ENCODE peak calls at places on chromosome 10, in nine cellular contexts. One of them, this sample, is unnamed.

GRCh38 chr10:51389415-51390342 is 309.7 kb downstream of the CSTF2T start:
- DNase-seq in spleen: no peak
- DNase-seq in left ventricle myocardium inferior: peak; percentile 36
- DNase-seq in IMR-90: peak; percentile 99
- DNase-seq in heart left ventricle: peak; percentile 41
- DNase-seq in neural progenitor cell: peak; percentile 78
- DNase-seq in left lung: no peak
- DNase-seq in ascending aorta: no peak
- DNase-seq in right atrium auricular region: no peak
- DNase-seq in this sample: no peak

GRCh38 chr10:95480901-95481491 is 80.2 kb downstream of the SORBS1 start:
- DNase-seq in spleen: no peak
- DNase-seq in left ventricle myocardium inferior: no peak
- DNase-seq in IMR-90: no peak
- DNase-seq in heart left ventricle: no peak
- DNase-seq in neural progenitor cell: no peak
- DNase-seq in left lung: no peak
- DNase-seq in ascending aorta: no peak
- DNase-seq in right atrium auricular region: no peak
- DNase-seq in this sample: no peak

GRCh38 chr10:13349776-13350274 is 1.7 kb upstream of the SEPHS1 start:
- DNase-seq in spleen: peak; percentile 85
- DNase-seq in left ventricle myocardium inferior: peak; percentile 38
- DNase-seq in IMR-90: peak; percentile 54
- DNase-seq in heart left ventricle: peak; percentile 44
- DNase-seq in neural progenitor cell: peak; percentile 47
- DNase-seq in left lung: peak; percentile 80
- DNase-seq in ascending aorta: no peak
- DNase-seq in right atrium auricular region: no peak
- DNase-seq in this sample: peak; percentile 77

GRCh38 chr10:79268100-79268670 is 79.1 kb upstream of the PPIF start:
- DNase-seq in spleen: no peak
- DNase-seq in left ventricle myocardium inferior: no peak
- DNase-seq in IMR-90: peak; percentile 70
- DNase-seq in heart left ventricle: no peak
- DNase-seq in neural progenitor cell: no peak
- DNase-seq in left lung: no peak
- DNase-seq in ascending aorta: no peak
- DNase-seq in right atrium auricular region: no peak
- DNase-seq in this sample: no peak

GRCh38 chr10:133511408-133511807 is 15.8 kb upstream of the CYP2E1 start:
- DNase-seq in spleen: no peak
- DNase-seq in left ventricle myocardium inferior: no peak
- DNase-seq in IMR-90: no peak
- DNase-seq in heart left ventricle: no peak
- DNase-seq in neural progenitor cell: no peak
- DNase-seq in left lung: no peak
- DNase-seq in ascending aorta: no peak
- DNase-seq in right atrium auricular region: no peak
- DNase-seq in this sample: no peak

GRCh38 chr10:11881028-11881476 is 57.9 kb downstream of the PROSER2 start:
- DNase-seq in spleen: no peak
- DNase-seq in left ventricle myocardium inferior: no peak
- DNase-seq in IMR-90: no peak
- DNase-seq in heart left ventricle: no peak
- DNase-seq in neural progenitor cell: no peak
- DNase-seq in left lung: peak; percentile 50
- DNase-seq in ascending aorta: no peak
- DNase-seq in right atrium auricular region: no peak
- DNase-seq in this sample: no peak

GRCh38 chr10:4825868-4826787 is at the start of gene AKR1E2:
- DNase-seq in spleen: peak; percentile 91
- DNase-seq in left ventricle myocardium inferior: peak; percentile 95
- DNase-seq in IMR-90: peak; percentile 79
- DNase-seq in heart left ventricle: peak; percentile 93
- DNase-seq in neural progenitor cell: peak; percentile 91
- DNase-seq in left lung: peak; percentile 96
- DNase-seq in ascending aorta: peak; percentile 69
- DNase-seq in right atrium auricular region: peak; percentile 93
- DNase-seq in this sample: peak; percentile 81

GRCh38 chr10:19576576-19576975 is 239.7 kb upstream of the PLXDC2 start:
- DNase-seq in spleen: no peak
- DNase-seq in left ventricle myocardium inferior: no peak
- DNase-seq in IMR-90: no peak
- DNase-seq in heart left ventricle: no peak
- DNase-seq in neural progenitor cell: peak; percentile 61
- DNase-seq in left lung: no peak
- DNase-seq in ascending aorta: no peak
- DNase-seq in right atrium auricular region: no peak
- DNase-seq in this sample: no peak

GRCh38 chr10:72729528-72729927 is 37.6 kb downstream of the MCU start:
- DNase-seq in spleen: no peak
- DNase-seq in left ventricle myocardium inferior: no peak
- DNase-seq in IMR-90: no peak
- DNase-seq in heart left ventricle: no peak
- DNase-seq in neural progenitor cell: no peak
- DNase-seq in left lung: no peak
- DNase-seq in ascending aorta: no peak
- DNase-seq in right atrium auricular region: no peak
- DNase-seq in this sample: no peak

GRCh38 chr10:46526682-46527038 is 29.8 kb downstream of the GPRIN2 start:
- DNase-seq in spleen: peak; percentile 71
- DNase-seq in left ventricle myocardium inferior: peak; percentile 14
- DNase-seq in IMR-90: no peak
- DNase-seq in heart left ventricle: no peak
- DNase-seq in neural progenitor cell: no peak
- DNase-seq in left lung: peak; percentile 80
- DNase-seq in ascending aorta: no peak
- DNase-seq in right atrium auricular region: no peak
- DNase-seq in this sample: peak; percentile 84

GRCh38 chr10:13271552-13272163 is 28.2 kb downstream of the PHYH start:
- DNase-seq in spleen: peak; percentile 79
- DNase-seq in left ventricle myocardium inferior: peak; percentile 22
- DNase-seq in IMR-90: peak; percentile 22
- DNase-seq in heart left ventricle: peak; percentile 13
- DNase-seq in neural progenitor cell: peak; percentile 68
- DNase-seq in left lung: no peak
- DNase-seq in ascending aorta: no peak
- DNase-seq in right atrium auricular region: no peak
- DNase-seq in this sample: peak; percentile 49

GRCh38 chr10:101576229-101576863 is 11.7 kb downstream of the POLL start:
- DNase-seq in spleen: no peak
- DNase-seq in left ventricle myocardium inferior: no peak
- DNase-seq in IMR-90: peak; percentile 38
- DNase-seq in heart left ventricle: no peak
- DNase-seq in neural progenitor cell: no peak
- DNase-seq in left lung: no peak
- DNase-seq in ascending aorta: no peak
- DNase-seq in right atrium auricular region: no peak
- DNase-seq in this sample: no peak

GRCh38 chr10:90302758-90303443 is 554.9 kb downstream of the HTR7 start:
- DNase-seq in spleen: no peak
- DNase-seq in left ventricle myocardium inferior: no peak
- DNase-seq in IMR-90: no peak
- DNase-seq in heart left ventricle: no peak
- DNase-seq in neural progenitor cell: no peak
- DNase-seq in left lung: no peak
- DNase-seq in ascending aorta: no peak
- DNase-seq in right atrium auricular region: no peak
- DNase-seq in this sample: no peak

GRCh38 chr10:16809074-16809718 is 8.0 kb downstream of the RSU1 start:
- DNase-seq in spleen: no peak
- DNase-seq in left ventricle myocardium inferior: peak; percentile 32
- DNase-seq in IMR-90: peak; percentile 36
- DNase-seq in heart left ventricle: peak; percentile 37
- DNase-seq in neural progenitor cell: peak; percentile 71
- DNase-seq in left lung: no peak
- DNase-seq in ascending aorta: no peak
- DNase-seq in right atrium auricular region: no peak
- DNase-seq in this sample: no peak

GRCh38 chr10:97928897-97929296 is 79.3 kb downstream of the GOLGA7B start:
- DNase-seq in spleen: peak; percentile 39
- DNase-seq in left ventricle myocardium inferior: no peak
- DNase-seq in IMR-90: no peak
- DNase-seq in heart left ventricle: no peak
- DNase-seq in neural progenitor cell: peak; percentile 19
- DNase-seq in left lung: no peak
- DNase-seq in ascending aorta: no peak
- DNase-seq in right atrium auricular region: no peak
- DNase-seq in this sample: no peak

DNA sequence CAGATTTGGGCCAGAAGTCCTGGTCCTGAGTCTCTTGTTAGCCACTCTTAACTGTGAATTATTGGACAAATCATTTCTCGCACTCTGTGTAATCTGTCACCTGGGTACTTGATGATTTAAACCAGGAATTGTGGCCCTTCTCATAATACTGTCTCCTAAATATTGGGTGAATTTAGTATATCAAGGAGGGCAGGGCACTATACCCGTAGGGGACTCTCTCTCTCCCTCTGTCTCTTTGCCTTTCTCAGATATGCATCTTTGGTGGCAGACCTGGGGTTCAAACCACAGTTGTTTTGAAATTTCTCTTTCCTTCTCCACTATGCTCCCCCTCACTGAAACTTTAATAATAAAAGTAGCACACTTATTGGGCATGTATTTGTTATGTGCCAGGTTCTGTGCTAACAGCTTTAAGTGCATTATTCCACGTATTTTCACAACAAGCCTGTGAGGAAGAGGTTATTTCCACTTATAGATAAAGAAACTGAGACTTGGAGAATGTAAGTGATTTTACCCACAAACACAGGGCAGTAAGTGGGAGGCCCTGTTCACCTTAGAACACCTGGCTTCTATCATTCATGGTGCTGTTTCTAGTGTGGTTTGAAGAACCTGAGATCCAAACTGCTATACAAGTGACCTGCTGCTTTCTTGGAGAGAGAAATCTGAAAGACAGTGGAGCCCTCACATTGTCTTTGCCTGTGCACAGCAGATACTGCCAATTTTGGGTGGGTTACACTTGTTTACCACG is 11.8 kb downstream of the FAS start:
- DNase-seq in spleen: no peak
- DNase-seq in left ventricle myocardium inferior: no peak
- DNase-seq in IMR-90: no peak
- DNase-seq in heart left ventricle: no peak
- DNase-seq in neural progenitor cell: no peak
- DNase-seq in left lung: no peak
- DNase-seq in ascending aorta: no peak
- DNase-seq in right atrium auricular region: no peak
- DNase-seq in this sample: no peak
- H3K4me1 ChIP-seq in spleen: peaks cover 10% of the 10 kb centered on the region
- H3K4me1 ChIP-seq in left ventricle myocardium inferior: peaks cover 52% of the 10 kb centered on the region
- H3K4me1 ChIP-seq in IMR-90: peaks cover 11% of the 10 kb centered on the region
- H3K4me1 ChIP-seq in heart left ventricle: peaks cover 4% of the 10 kb centered on the region
- H3K4me1 ChIP-seq in neural progenitor cell: peaks cover 6% of the 10 kb centered on the region
- H3K4me1 ChIP-seq in left lung: peaks cover 44% of the 10 kb centered on the region
- H3K4me1 ChIP-seq in ascending aorta: no peaks in the 10 kb centered on the region
- H3K4me1 ChIP-seq in right atrium auricular region: peaks cover 18% of the 10 kb centered on the region
- H3K4me1 ChIP-seq in this sample: no peaks in the 10 kb centered on the region

DNA sequence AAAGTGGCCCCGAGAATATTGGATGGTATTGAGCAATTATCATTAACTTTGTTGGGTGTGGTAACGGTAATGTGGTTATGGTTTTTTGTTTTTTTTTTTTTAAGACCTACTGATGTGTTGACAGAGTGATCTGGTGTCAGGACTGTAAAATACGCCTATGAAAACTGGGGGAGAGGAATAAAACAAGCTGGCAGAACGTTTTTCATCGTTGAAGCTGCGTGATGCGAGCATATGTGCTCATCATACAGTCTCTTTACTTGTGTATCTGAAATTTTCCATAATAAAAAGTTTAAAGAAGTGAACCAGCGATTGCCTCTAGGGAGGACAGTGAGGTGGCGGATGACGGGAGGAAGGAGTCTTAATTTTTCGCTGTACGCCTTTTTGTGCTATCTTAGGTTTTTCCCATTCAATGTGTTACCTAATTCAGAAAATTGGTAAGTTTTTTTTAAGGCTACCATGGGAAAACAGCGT is 828 bp upstream of the WAPL start:
- DNase-seq in spleen: no peak
- DNase-seq in left ventricle myocardium inferior: no peak
- DNase-seq in IMR-90: no peak
- DNase-seq in heart left ventricle: no peak
- DNase-seq in neural progenitor cell: no peak
- DNase-seq in left lung: no peak
- DNase-seq in ascending aorta: no peak
- DNase-seq in right atrium auricular region: no peak
- DNase-seq in this sample: no peak
- H3K27ac ChIP-seq in spleen: peak overlapping the region; percentile 99
- H3K27ac ChIP-seq in left ventricle myocardium inferior: peak overlapping the region; percentile 97
- H3K27ac ChIP-seq in IMR-90: peak overlapping the region; percentile 81
- H3K27ac ChIP-seq in heart left ventricle: peak overlapping the region; percentile 98
- H3K27ac ChIP-seq in neural progenitor cell: no peak overlapping the region
- H3K27ac ChIP-seq in left lung: peak overlapping the region; percentile 98
- H3K27ac ChIP-seq in ascending aorta: peak overlapping the region; percentile 97
- H3K27ac ChIP-seq in right atrium auricular region: peak overlapping the region; percentile 96
- H3K27ac ChIP-seq in this sample: no peak overlapping the region

DNA sequence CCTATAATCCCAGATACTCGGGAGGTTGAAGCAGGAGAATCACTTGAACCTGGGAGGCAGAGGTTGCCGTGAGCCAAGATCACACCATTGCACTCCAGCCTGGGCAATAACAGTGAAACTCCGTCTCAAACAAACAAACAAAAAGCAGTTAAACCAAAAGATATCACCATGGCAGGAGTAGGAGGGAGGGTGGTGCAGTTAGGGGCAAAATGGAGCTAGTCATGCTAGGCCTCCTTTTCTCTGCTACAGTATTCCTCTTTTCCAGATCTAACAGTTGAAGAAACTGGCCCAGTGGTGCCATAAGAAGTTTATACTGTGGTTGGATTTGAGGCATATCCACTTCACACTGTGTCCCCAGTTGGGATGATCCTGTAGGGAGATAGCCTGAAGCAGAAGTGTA is 261.6 kb downstream of the SKIDA1 start:
- DNase-seq in spleen: no peak
- DNase-seq in left ventricle myocardium inferior: no peak
- DNase-seq in IMR-90: no peak
- DNase-seq in heart left ventricle: no peak
- DNase-seq in neural progenitor cell: no peak
- DNase-seq in left lung: no peak
- DNase-seq in ascending aorta: no peak
- DNase-seq in right atrium auricular region: no peak
- DNase-seq in this sample: no peak
- TF ChIP-seq CTCF in spleen: no peak
- TF ChIP-seq CTCF in left ventricle myocardium inferior: no peak
- TF ChIP-seq CTCF in IMR-90: no peak
- TF ChIP-seq CTCF in heart left ventricle: no peak
- TF ChIP-seq CTCF in neural progenitor cell: no peak
- TF ChIP-seq CTCF in left lung: no peak
- TF ChIP-seq CTCF in ascending aorta: no peak
- TF ChIP-seq CTCF in right atrium auricular region: no peak
- TF ChIP-seq CTCF in this sample: no peak

DNA sequence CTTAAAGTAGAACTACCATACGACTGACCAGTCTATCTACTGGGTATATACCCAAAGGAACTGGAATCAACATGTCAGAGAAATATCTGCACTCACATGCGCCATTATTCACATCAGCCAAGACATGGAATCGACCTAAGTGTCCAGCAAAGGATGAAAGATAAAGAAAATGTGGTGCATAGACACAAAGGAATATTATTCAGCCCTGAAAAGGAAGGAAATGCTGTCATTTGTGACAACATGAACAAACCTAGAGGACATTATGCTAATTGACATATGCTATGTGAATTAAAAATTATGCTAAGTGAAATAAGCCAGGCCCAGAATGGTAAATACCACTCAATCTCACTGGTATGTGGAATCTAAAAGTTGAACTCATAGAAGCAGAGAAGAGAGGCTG is 123.7 kb downstream of the KLF6 start:
- DNase-seq in spleen: no peak
- DNase-seq in left ventricle myocardium inferior: no peak
- DNase-seq in IMR-90: no peak
- DNase-seq in heart left ventricle: no peak
- DNase-seq in neural progenitor cell: no peak
- DNase-seq in left lung: no peak
- DNase-seq in ascending aorta: no peak
- DNase-seq in right atrium auricular region: no peak
- DNase-seq in this sample: no peak
- H3K4me1 ChIP-seq in spleen: no peaks in the 10 kb centered on the region
- H3K4me1 ChIP-seq in left ventricle myocardium inferior: no peaks in the 10 kb centered on the region
- H3K4me1 ChIP-seq in IMR-90: no peaks in the 10 kb centered on the region
- H3K4me1 ChIP-seq in heart left ventricle: no peaks in the 10 kb centered on the region
- H3K4me1 ChIP-seq in neural progenitor cell: peaks cover 23% of the 10 kb centered on the region
- H3K4me1 ChIP-seq in left lung: no peaks in the 10 kb centered on the region
- H3K4me1 ChIP-seq in ascending aorta: no peaks in the 10 kb centered on the region
- H3K4me1 ChIP-seq in right atrium auricular region: no peaks in the 10 kb centered on the region
- H3K4me1 ChIP-seq in this sample: no peaks in the 10 kb centered on the region

This sample was measured in thyroid gland.